ENCODE peak calls at places on chromosome 21, in seven cellular contexts. One of them, this sample, is unnamed.

GRCh38 chr21:15754640-15755039 is 24.9 kb downstream of the USP25 start:
- DNase-seq in COLO829: no peak
- DNase-seq in activated CD8-positive, alpha-beta memory T cell treated with anti-CD3 and anti-CD28 coated beads for 4 hours: no peak
- DNase-seq in activated T-helper 1 cell treated with anti-CD3 and anti-CD28 coated beads, Interleukin-12 subunit alpha, Interleukin-12 subunit beta, Interleukin-2, Interleukin-4 antibody, amounts not matched to agents 30 ng/mL and 10 ng/mL and 1 ng/mL, durations not matched to agents 14 hours and 24 hours and 36 hours: no peak
- DNase-seq in stimulated activated CD4-positive, alpha-beta T cell treated with anti-CD3 and anti-CD28 coated beads, Interleukin-1b, Interleukin-23, amount 100 ng/mL, for 1 hour: no peak
- DNase-seq in activated T-cell treated with anti-CD3 and anti-CD28 coated beads for 1 hour: no peak
- DNase-seq in foreskin melanocyte: no peak
- DNase-seq in this sample: peak

GRCh38 chr21:42922918-42923317 is 2.5 kb downstream of the ERVH48-1 start:
- DNase-seq in COLO829: no peak
- DNase-seq in activated CD8-positive, alpha-beta memory T cell treated with anti-CD3 and anti-CD28 coated beads for 4 hours: no peak
- DNase-seq in activated T-helper 1 cell treated with anti-CD3 and anti-CD28 coated beads, Interleukin-12 subunit alpha, Interleukin-12 subunit beta, Interleukin-2, Interleukin-4 antibody, amounts not matched to agents 30 ng/mL and 10 ng/mL and 1 ng/mL, durations not matched to agents 14 hours and 24 hours and 36 hours: no peak
- DNase-seq in stimulated activated CD4-positive, alpha-beta T cell treated with anti-CD3 and anti-CD28 coated beads, Interleukin-1b, Interleukin-23, amount 100 ng/mL, for 1 hour: no peak
- DNase-seq in activated T-cell treated with anti-CD3 and anti-CD28 coated beads for 1 hour: no peak
- DNase-seq in foreskin melanocyte: no peak
- DNase-seq in this sample: no peak

GRCh38 chr21:17819878-17820232 is 699 bp upstream of the C21orf91 start:
- DNase-seq in COLO829: no peak
- DNase-seq in activated CD8-positive, alpha-beta memory T cell treated with anti-CD3 and anti-CD28 coated beads for 4 hours: no peak
- DNase-seq in activated T-helper 1 cell treated with anti-CD3 and anti-CD28 coated beads, Interleukin-12 subunit alpha, Interleukin-12 subunit beta, Interleukin-2, Interleukin-4 antibody, amounts not matched to agents 30 ng/mL and 10 ng/mL and 1 ng/mL, durations not matched to agents 14 hours and 24 hours and 36 hours: no peak
- DNase-seq in stimulated activated CD4-positive, alpha-beta T cell treated with anti-CD3 and anti-CD28 coated beads, Interleukin-1b, Interleukin-23, amount 100 ng/mL, for 1 hour: no peak
- DNase-seq in activated T-cell treated with anti-CD3 and anti-CD28 coated beads for 1 hour: no peak
- DNase-seq in foreskin melanocyte: no peak
- DNase-seq in this sample: no peak

GRCh38 chr21:45998276-45998701 is 16.7 kb downstream of the COL6A1 start:
- DNase-seq in COLO829: no peak
- DNase-seq in activated CD8-positive, alpha-beta memory T cell treated with anti-CD3 and anti-CD28 coated beads for 4 hours: no peak
- DNase-seq in activated T-helper 1 cell treated with anti-CD3 and anti-CD28 coated beads, Interleukin-12 subunit alpha, Interleukin-12 subunit beta, Interleukin-2, Interleukin-4 antibody, amounts not matched to agents 30 ng/mL and 10 ng/mL and 1 ng/mL, durations not matched to agents 14 hours and 24 hours and 36 hours: no peak
- DNase-seq in stimulated activated CD4-positive, alpha-beta T cell treated with anti-CD3 and anti-CD28 coated beads, Interleukin-1b, Interleukin-23, amount 100 ng/mL, for 1 hour: no peak
- DNase-seq in activated T-cell treated with anti-CD3 and anti-CD28 coated beads for 1 hour: no peak
- DNase-seq in foreskin melanocyte: no peak
- DNase-seq in this sample: no peak

GRCh38 chr21:38662224-38662568 is 143.5 kb upstream of the ETS2 start:
- DNase-seq in COLO829: no peak
- DNase-seq in activated CD8-positive, alpha-beta memory T cell treated with anti-CD3 and anti-CD28 coated beads for 4 hours: no peak
- DNase-seq in activated T-helper 1 cell treated with anti-CD3 and anti-CD28 coated beads, Interleukin-12 subunit alpha, Interleukin-12 subunit beta, Interleukin-2, Interleukin-4 antibody, amounts not matched to agents 30 ng/mL and 10 ng/mL and 1 ng/mL, durations not matched to agents 14 hours and 24 hours and 36 hours: no peak
- DNase-seq in stimulated activated CD4-positive, alpha-beta T cell treated with anti-CD3 and anti-CD28 coated beads, Interleukin-1b, Interleukin-23, amount 100 ng/mL, for 1 hour: no peak
- DNase-seq in activated T-cell treated with anti-CD3 and anti-CD28 coated beads for 1 hour: no peak
- DNase-seq in foreskin melanocyte: no peak
- DNase-seq in this sample: no peak

GRCh38 chr21:34126269-34126668 is 52.9 kb downstream of the MRPS6 start:
- DNase-seq in COLO829: no peak
- DNase-seq in activated CD8-positive, alpha-beta memory T cell treated with anti-CD3 and anti-CD28 coated beads for 4 hours: no peak
- DNase-seq in activated T-helper 1 cell treated with anti-CD3 and anti-CD28 coated beads, Interleukin-12 subunit alpha, Interleukin-12 subunit beta, Interleukin-2, Interleukin-4 antibody, amounts not matched to agents 30 ng/mL and 10 ng/mL and 1 ng/mL, durations not matched to agents 14 hours and 24 hours and 36 hours: peak
- DNase-seq in stimulated activated CD4-positive, alpha-beta T cell treated with anti-CD3 and anti-CD28 coated beads, Interleukin-1b, Interleukin-23, amount 100 ng/mL, for 1 hour: no peak
- DNase-seq in activated T-cell treated with anti-CD3 and anti-CD28 coated beads for 1 hour: no peak
- DNase-seq in foreskin melanocyte: no peak
- DNase-seq in this sample: peak

GRCh38 chr21:27649323-27649722 is 682.4 kb upstream of the ADAMTS5 start:
- DNase-seq in COLO829: peak
- DNase-seq in activated CD8-positive, alpha-beta memory T cell treated with anti-CD3 and anti-CD28 coated beads for 4 hours: no peak
- DNase-seq in activated T-helper 1 cell treated with anti-CD3 and anti-CD28 coated beads, Interleukin-12 subunit alpha, Interleukin-12 subunit beta, Interleukin-2, Interleukin-4 antibody, amounts not matched to agents 30 ng/mL and 10 ng/mL and 1 ng/mL, durations not matched to agents 14 hours and 24 hours and 36 hours: no peak
- DNase-seq in stimulated activated CD4-positive, alpha-beta T cell treated with anti-CD3 and anti-CD28 coated beads, Interleukin-1b, Interleukin-23, amount 100 ng/mL, for 1 hour: no peak
- DNase-seq in activated T-cell treated with anti-CD3 and anti-CD28 coated beads for 1 hour: no peak
- DNase-seq in foreskin melanocyte: peak
- DNase-seq in this sample: peak

GRCh38 chr21:35328856-35329455 is 279.9 kb upstream of the RUNX1 start:
- DNase-seq in COLO829: no peak
- DNase-seq in activated CD8-positive, alpha-beta memory T cell treated with anti-CD3 and anti-CD28 coated beads for 4 hours: no peak
- DNase-seq in activated T-helper 1 cell treated with anti-CD3 and anti-CD28 coated beads, Interleukin-12 subunit alpha, Interleukin-12 subunit beta, Interleukin-2, Interleukin-4 antibody, amounts not matched to agents 30 ng/mL and 10 ng/mL and 1 ng/mL, durations not matched to agents 14 hours and 24 hours and 36 hours: no peak
- DNase-seq in stimulated activated CD4-positive, alpha-beta T cell treated with anti-CD3 and anti-CD28 coated beads, Interleukin-1b, Interleukin-23, amount 100 ng/mL, for 1 hour: no peak
- DNase-seq in activated T-cell treated with anti-CD3 and anti-CD28 coated beads for 1 hour: no peak
- DNase-seq in foreskin melanocyte: no peak
- DNase-seq in this sample: no peak

GRCh38 chr21:43297411-43297981 is 128.7 kb downstream of the CRYAA start:
- DNase-seq in COLO829: no peak
- DNase-seq in activated CD8-positive, alpha-beta memory T cell treated with anti-CD3 and anti-CD28 coated beads for 4 hours: no peak
- DNase-seq in activated T-helper 1 cell treated with anti-CD3 and anti-CD28 coated beads, Interleukin-12 subunit alpha, Interleukin-12 subunit beta, Interleukin-2, Interleukin-4 antibody, amounts not matched to agents 30 ng/mL and 10 ng/mL and 1 ng/mL, durations not matched to agents 14 hours and 24 hours and 36 hours: no peak
- DNase-seq in stimulated activated CD4-positive, alpha-beta T cell treated with anti-CD3 and anti-CD28 coated beads, Interleukin-1b, Interleukin-23, amount 100 ng/mL, for 1 hour: no peak
- DNase-seq in activated T-cell treated with anti-CD3 and anti-CD28 coated beads for 1 hour: no peak
- DNase-seq in foreskin melanocyte: no peak
- DNase-seq in this sample: no peak

GRCh38 chr21:45060675-45061311 is 13.6 kb upstream of the ADARB1 start:
- DNase-seq in COLO829: peak
- DNase-seq in activated CD8-positive, alpha-beta memory T cell treated with anti-CD3 and anti-CD28 coated beads for 4 hours: no peak
- DNase-seq in activated T-helper 1 cell treated with anti-CD3 and anti-CD28 coated beads, Interleukin-12 subunit alpha, Interleukin-12 subunit beta, Interleukin-2, Interleukin-4 antibody, amounts not matched to agents 30 ng/mL and 10 ng/mL and 1 ng/mL, durations not matched to agents 14 hours and 24 hours and 36 hours: no peak
- DNase-seq in stimulated activated CD4-positive, alpha-beta T cell treated with anti-CD3 and anti-CD28 coated beads, Interleukin-1b, Interleukin-23, amount 100 ng/mL, for 1 hour: no peak
- DNase-seq in activated T-cell treated with anti-CD3 and anti-CD28 coated beads for 1 hour: no peak
- DNase-seq in foreskin melanocyte: peak
- DNase-seq in this sample: no peak

GRCh38 chr21:45695086-45695485 is 51.6 kb downstream of the PCBP3 start:
- DNase-seq in COLO829: no peak
- DNase-seq in activated CD8-positive, alpha-beta memory T cell treated with anti-CD3 and anti-CD28 coated beads for 4 hours: no peak
- DNase-seq in activated T-helper 1 cell treated with anti-CD3 and anti-CD28 coated beads, Interleukin-12 subunit alpha, Interleukin-12 subunit beta, Interleukin-2, Interleukin-4 antibody, amounts not matched to agents 30 ng/mL and 10 ng/mL and 1 ng/mL, durations not matched to agents 14 hours and 24 hours and 36 hours: no peak
- DNase-seq in stimulated activated CD4-positive, alpha-beta T cell treated with anti-CD3 and anti-CD28 coated beads, Interleukin-1b, Interleukin-23, amount 100 ng/mL, for 1 hour: no peak
- DNase-seq in activated T-cell treated with anti-CD3 and anti-CD28 coated beads for 1 hour: no peak
- DNase-seq in foreskin melanocyte: no peak
- DNase-seq in this sample: no peak

GRCh38 chr21:36859744-36860501 is 106.5 kb downstream of the HLCS start:
- DNase-seq in COLO829: peak
- DNase-seq in activated CD8-positive, alpha-beta memory T cell treated with anti-CD3 and anti-CD28 coated beads for 4 hours: no peak
- DNase-seq in activated T-helper 1 cell treated with anti-CD3 and anti-CD28 coated beads, Interleukin-12 subunit alpha, Interleukin-12 subunit beta, Interleukin-2, Interleukin-4 antibody, amounts not matched to agents 30 ng/mL and 10 ng/mL and 1 ng/mL, durations not matched to agents 14 hours and 24 hours and 36 hours: peak
- DNase-seq in stimulated activated CD4-positive, alpha-beta T cell treated with anti-CD3 and anti-CD28 coated beads, Interleukin-1b, Interleukin-23, amount 100 ng/mL, for 1 hour: no peak
- DNase-seq in activated T-cell treated with anti-CD3 and anti-CD28 coated beads for 1 hour: no peak
- DNase-seq in foreskin melanocyte: no peak
- DNase-seq in this sample: no peak

GRCh38 chr21:32888971-32889370 is 117.4 kb upstream of the PAXBP1 start:
- DNase-seq in COLO829: no peak
- DNase-seq in activated CD8-positive, alpha-beta memory T cell treated with anti-CD3 and anti-CD28 coated beads for 4 hours: no peak
- DNase-seq in activated T-helper 1 cell treated with anti-CD3 and anti-CD28 coated beads, Interleukin-12 subunit alpha, Interleukin-12 subunit beta, Interleukin-2, Interleukin-4 antibody, amounts not matched to agents 30 ng/mL and 10 ng/mL and 1 ng/mL, durations not matched to agents 14 hours and 24 hours and 36 hours: no peak
- DNase-seq in stimulated activated CD4-positive, alpha-beta T cell treated with anti-CD3 and anti-CD28 coated beads, Interleukin-1b, Interleukin-23, amount 100 ng/mL, for 1 hour: no peak
- DNase-seq in activated T-cell treated with anti-CD3 and anti-CD28 coated beads for 1 hour: no peak
- DNase-seq in foreskin melanocyte: no peak
- DNase-seq in this sample: no peak

GRCh38 chr21:42010507-42011493 is 640 bp upstream of the ZBTB21 start:
- DNase-seq in COLO829: no peak
- DNase-seq in activated CD8-positive, alpha-beta memory T cell treated with anti-CD3 and anti-CD28 coated beads for 4 hours: no peak
- DNase-seq in activated T-helper 1 cell treated with anti-CD3 and anti-CD28 coated beads, Interleukin-12 subunit alpha, Interleukin-12 subunit beta, Interleukin-2, Interleukin-4 antibody, amounts not matched to agents 30 ng/mL and 10 ng/mL and 1 ng/mL, durations not matched to agents 14 hours and 24 hours and 36 hours: peak
- DNase-seq in stimulated activated CD4-positive, alpha-beta T cell treated with anti-CD3 and anti-CD28 coated beads, Interleukin-1b, Interleukin-23, amount 100 ng/mL, for 1 hour: no peak
- DNase-seq in activated T-cell treated with anti-CD3 and anti-CD28 coated beads for 1 hour: peak
- DNase-seq in foreskin melanocyte: no peak
- DNase-seq in this sample: no peak

This sample was measured in foreskin keratinocyte.